ENCODE peak calls at places on chromosomes 13 and 19, in eight cellular contexts. V is RWPE1, G is dorsolateral prefrontal cortex, E is tibial artery, M is endothelial cell, N is neural progenitor cell, I is left lung, S is spleen. R is an unnamed sample.

GRCh38 chr19:40523322-40524047 is 53.2 kb upstream of the SHKBP1 start:
- DNase-seq in E (no peak), S (peak), V (peak), G (peak), N (peak), I (peak), M (peak), R (no peak)

GRCh38 chr19:45616709-45617027 is 14.7 kb upstream of the GPR4 start:
- DNase-seq in V (no peak), E (no peak), I (no peak), G (no peak), N (no peak), S (no peak), M (no peak), R (no peak)

GRCh38 chr13:80362488-80362887 is 21.6 kb upstream of the SPRY2 start:
- DNase-seq in I (no peak), V (no peak), N (no peak), E (no peak), S (no peak), G (no peak), M (no peak), R (no peak)

GRCh38 chr13:40539954-40540706 is 126.3 kb downstream of the FOXO1 start:
- DNase-seq in I (no peak), M (no peak), E (no peak), S (no peak), N (peak), V (peak), G (no peak), R (no peak)

GRCh38 chr13:52838433-52839107 is 9.9 kb downstream of the PCDH8 start:
- DNase-seq in V (no peak), E (no peak), M (no peak), N (peak), S (no peak), I (no peak), G (no peak), R (no peak)

GRCh38 chr13:64075543-64076271 is 2660.1 kb upstream of the PCDH20 start:
- DNase-seq in V (no peak), N (no peak), G (no peak), S (no peak), I (no peak), M (no peak), E (peak), R (peak)

GRCh38 chr19:44985445-44985844 is 15.8 kb upstream of the RELB start:
- DNase-seq in S (peak), M (no peak), N (no peak), G (no peak), I (no peak), V (no peak), E (no peak), R (no peak)

GRCh38 chr13:59771272-59771671 is 392.5 kb downstream of the DIAPH3 start:
- DNase-seq in E (no peak), G (no peak), N (peak), M (no peak), V (peak), S (no peak), I (no peak), R (no peak)

GRCh38 chr13:82747948-82748347 is 1134.3 kb downstream of the SLITRK1 start:
- DNase-seq in I (no peak), M (no peak), G (no peak), S (no peak), N (no peak), E (no peak), V (no peak), R (no peak)

GRCh38 chr13:20654156-20654555 is 49.3 kb upstream of the IL17D start:
- DNase-seq in M (no peak), N (no peak), V (no peak), S (no peak), E (no peak), G (no peak), I (no peak), R (no peak)

GRCh38 chr13:29496241-29496712 is 99.2 kb downstream of the SLC7A1 start:
- DNase-seq in E (no peak), M (no peak), I (no peak), S (peak), V (peak), G (no peak), N (no peak), R (no peak)

GRCh38 chr13:35891973-35892441 is 239.2 kb downstream of the DCLK1 start:
- DNase-seq in E (no peak), I (no peak), N (no peak), V (peak), M (no peak), S (no peak), G (no peak), R (no peak)

GRCh38 chr13:88000239-88000638 is 329.1 kb downstream of the SLITRK5 start:
- DNase-seq in G (no peak), I (no peak), E (no peak), M (no peak), S (no peak), N (no peak), V (no peak), R (no peak)

GRCh38 chr13:55566779-55567178 is 1573.9 kb upstream of the PRR20A start:
- DNase-seq in N (no peak), E (no peak), S (no peak), M (no peak), G (no peak), V (no peak), I (no peak), R (no peak)

GRCh38 chr13:36480726-36481485 is 48.6 kb downstream of the CCNA1 start:
- DNase-seq in S (no peak), V (no peak), M (no peak), E (no peak), I (no peak), N (no peak), G (no peak), R (no peak)

GRCh38 chr13:95707035-95707434 is 30.1 kb downstream of the DNAJC3 start:
- DNase-seq in I (no peak), S (no peak), V (no peak), G (no peak), N (no peak), M (no peak), E (no peak), R (no peak)

GRCh38 chr13:44052843-44053607 is 173.3 kb downstream of the LACC1 start:
- DNase-seq in E (peak), V (no peak), G (peak), I (peak), S (no peak), M (peak), N (peak), R (no peak)

GRCh38 chr13:29771247-29771646 is 79.2 kb downstream of the UBL3 start:
- DNase-seq in E (no peak), S (no peak), I (no peak), M (no peak), V (no peak), G (no peak), N (peak), R (no peak)

GRCh38 chr19:33080761-33081681 is at the start of gene GPATCH1:
- DNase-seq in V (peak), G (peak), N (peak), M (peak), I (peak), E (peak), S (peak), R (peak)
- TF ChIP-seq CTCF in V (no peak), G (peak), N (no peak), M (no peak), I (no peak), E (no peak), S (no peak), R (no peak)

DNA sequence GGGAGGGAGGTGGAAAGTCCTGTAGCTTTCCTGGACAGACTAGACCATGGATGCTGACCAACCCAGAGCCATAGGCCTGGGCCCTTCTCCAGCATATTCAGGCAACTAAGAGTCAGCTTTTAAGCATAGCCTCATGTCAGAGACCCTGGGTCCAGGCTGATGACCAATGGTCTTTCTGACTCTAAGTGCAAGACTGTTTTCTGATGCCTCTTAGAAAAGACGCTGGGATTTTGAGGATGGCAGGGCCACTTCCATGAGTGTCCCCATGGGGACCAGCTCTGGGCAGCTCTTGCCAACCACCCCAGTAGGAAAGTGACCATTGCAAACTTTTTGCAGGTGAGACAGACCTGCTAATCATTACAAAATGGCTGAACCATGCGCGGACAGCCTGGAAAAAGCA is 135.6 kb upstream of the KL start:
- DNase-seq in E (no peak), N (no peak), G (no peak), M (no peak), I (no peak), S (no peak), V (no peak), R (no peak)
- TF ChIP-seq CTCF in E (no peak), N (no peak), G (no peak), M (no peak), I (no peak), S (no peak), V (no peak), R (no peak)

GRCh38 chr19:37511821-37512220 is 5.1 kb downstream of the ZNF793 start:
- DNase-seq in G (no peak), M (no peak), V (no peak), S (no peak), N (no peak), I (no peak), E (no peak), R (no peak)

GRCh38 chr19:37511186-37511585 is 4.4 kb downstream of the ZNF793 start:
- DNase-seq in M (no peak), I (no peak), V (no peak), G (no peak), N (no peak), E (no peak), S (no peak), R (no peak)

GRCh38 chr19:37507167-37507464 is 377 bp downstream of the ZNF793 start:
- DNase-seq in N (no peak), S (no peak), M (no peak), V (no peak), E (no peak), I (no peak), G (no peak), R (no peak)

GRCh38 chr19:37505958-37506386 is 767 bp upstream of the ZNF793 start:
- DNase-seq in E (no peak), S (no peak), G (no peak), I (no peak), M (no peak), N (no peak), V (peak), R (no peak)

GRCh38 chr19:37506387-37507166 is at the start of gene ZNF793:
- DNase-seq in I (peak), E (peak), S (peak), N (peak), V (peak), G (peak), M (peak), R (no peak)
- TF ChIP-seq CTCF in I (no peak), E (no peak), S (no peak), N (no peak), V (no peak), G (no peak), M (no peak), R (no peak)

GRCh38 chr13:49679244-49679643 is 12.0 kb downstream of the EBPL start:
- DNase-seq in E (no peak), I (no peak), S (no peak), N (no peak), V (no peak), M (no peak), G (no peak), R (no peak)
- TF ChIP-seq CTCF in E (no peak), I (no peak), S (no peak), N (no peak), V (no peak), M (no peak), G (no peak), R (peak)

DNA sequence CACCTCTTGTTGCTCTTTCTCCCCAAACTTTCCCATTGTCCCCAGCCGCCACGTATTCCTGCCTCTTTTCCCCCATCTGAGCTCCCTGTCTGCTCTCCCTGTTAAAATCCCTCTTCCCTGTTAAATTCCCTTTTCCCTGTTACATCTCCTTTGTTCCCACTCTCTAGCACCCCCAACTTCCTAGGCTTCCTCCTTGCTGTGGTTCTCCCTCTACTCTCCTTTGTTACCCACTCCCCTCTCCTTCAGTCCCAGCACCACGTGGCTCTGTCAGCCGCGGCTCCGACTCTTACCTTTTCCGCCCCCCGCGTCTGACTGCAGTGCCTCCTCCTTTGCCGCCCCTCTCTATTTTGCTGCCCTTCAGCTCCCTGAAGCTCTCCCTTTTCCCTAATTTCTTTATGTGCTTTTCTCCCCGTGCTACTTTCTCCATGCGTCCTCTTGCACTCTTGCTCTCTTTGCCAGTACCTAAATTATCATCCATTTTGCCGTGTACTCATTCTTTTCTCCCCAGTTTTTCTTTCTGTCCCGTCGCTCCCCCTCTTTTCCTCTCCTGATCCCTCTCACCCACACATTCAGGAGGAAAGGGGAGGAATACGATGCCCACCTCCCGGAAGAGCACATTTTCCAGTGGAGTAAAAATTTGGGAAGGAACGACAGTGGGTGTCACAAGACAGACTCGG is 986 bp downstream of the ZNF616 start:
- DNase-seq in G (peak), M (peak), N (peak), V (peak), S (peak), E (no peak), I (no peak), R (no peak)
- TF ChIP-seq CTCF in G (no peak), M (no peak), N (no peak), V (no peak), S (no peak), E (no peak), I (no peak), R (no peak)

DNA sequence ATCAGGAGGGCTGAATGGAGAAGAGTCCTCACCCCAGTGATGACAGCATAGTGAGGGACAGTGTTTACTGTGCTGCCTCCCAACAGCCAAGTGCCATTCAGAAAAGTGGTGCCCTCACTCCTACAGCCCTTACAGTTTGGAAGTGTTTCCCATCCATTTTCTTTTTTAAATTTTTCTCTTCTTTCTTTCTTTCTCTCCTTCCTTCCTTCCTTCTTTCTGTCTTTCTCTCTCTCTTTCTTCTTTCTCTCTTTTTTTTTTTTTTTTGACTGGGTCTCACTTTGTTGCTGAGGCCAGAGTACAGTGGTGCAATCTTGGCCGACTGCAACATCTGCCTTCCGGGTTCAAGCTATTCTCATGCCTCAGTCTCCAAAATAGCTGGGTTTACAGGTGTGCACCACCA is 755.3 kb downstream of the UQCRFS1 start:
- DNase-seq in G (no peak), I (no peak), N (no peak), E (no peak), S (no peak), M (no peak), V (no peak), R (no peak)
- TF ChIP-seq CTCF in G (no peak), I (no peak), N (no peak), E (no peak), S (no peak), M (no peak), V (no peak), R (no peak)

GRCh38 chr19:54164369-54165068 is 5.0 kb upstream of the LENG1 start:
- DNase-seq in I (peak), N (peak), G (no peak), M (peak), V (peak), S (no peak), E (no peak), R (no peak)
- TF ChIP-seq CTCF in I (no peak), N (no peak), G (no peak), M (no peak), V (no peak), S (no peak), E (no peak), R (no peak)

GRCh38 chr13:23570931-23571330 is 719 bp downstream of the TNFRSF19 start:
- DNase-seq in E (no peak), N (no peak), G (no peak), S (no peak), M (no peak), I (no peak), V (no peak), R (no peak)

GRCh38 chr13:23572836-23573235 is 2.6 kb downstream of the TNFRSF19 start:
- DNase-seq in V (no peak), N (no peak), M (no peak), S (no peak), I (no peak), G (no peak), E (no peak), R (no peak)

GRCh38 chr13:23570099-23570926 is at the start of gene TNFRSF19:
- DNase-seq in V (no peak), N (peak), G (peak), M (no peak), S (no peak), E (no peak), I (no peak), R (no peak)

GRCh38 chr13:23563085-23563484 is 7.1 kb upstream of the TNFRSF19 start:
- DNase-seq in E (no peak), N (no peak), S (no peak), M (no peak), I (no peak), V (no peak), G (no peak), R (no peak)

GRCh38 chr13:23567792-23568480 is 2.3 kb upstream of the TNFRSF19 start:
- DNase-seq in N (peak), S (no peak), M (no peak), V (no peak), I (no peak), G (no peak), E (no peak), R (no peak)
- TF ChIP-seq CTCF in N (no peak), S (no peak), M (no peak), V (no peak), I (no peak), G (no peak), E (no peak), R (no peak)